ENCODE peak calls at places on chromosomes 12 and 14, in seven cellular contexts. Q is CD8-positive, alpha-beta T cell; E is esophagus squamous epithelium; H is A549; Z is GM23338; J is IMR-90; W is Panc1. S is an unnamed sample. For H3K4me1, the result is how much of the 10 kb centered on the place peaks cover.

GRCh38 chr12:5723071-5723470 is 222.0 kb downstream of the ANO2 start:
- DNase-seq in H (no peak), E (no peak), Z (no peak), Q (no peak), J (no peak), W (no peak), S (no peak)

GRCh38 chr12:4934651-4935050 is 24.9 kb downstream of the KCNA1 start:
- DNase-seq in J (peak), E (no peak), W (no peak), Q (no peak), Z (no peak), H (no peak), S (no peak)

GRCh38 chr12:133037207-133038005 is at the start of gene ZNF84:
- DNase-seq in E (peak), Z (peak), W (peak), Q (peak), H (peak), J (peak), S (peak)

GRCh38 chr12:29426516-29426915 is 45.5 kb upstream of the ERGIC2 start:
- DNase-seq in H (no peak), E (no peak), J (no peak), Z (no peak), Q (no peak), W (no peak), S (no peak)

GRCh38 chr14:104184506-104184905 is 46.1 kb downstream of the KIF26A start:
- DNase-seq in Z (no peak), W (no peak), E (no peak), Q (no peak), J (no peak), H (peak), S (peak)

GRCh38 chr12:54983536-54984102 is 943 bp downstream of the TESPA1 start:
- DNase-seq in W (no peak), H (no peak), E (no peak), Q (peak), J (no peak), Z (no peak), S (no peak)

GRCh38 chr12:105214670-105215375 is 21.2 kb downstream of the APPL2 start:
- DNase-seq in W (no peak), J (no peak), H (peak), Z (no peak), Q (no peak), E (no peak), S (peak)

GRCh38 chr12:75655233-75655879 is 143.9 kb upstream of the KRR1 start:
- DNase-seq in H (no peak), Z (no peak), J (no peak), Q (no peak), E (no peak), W (no peak), S (no peak)

GRCh38 chr14:96081767-96082400 is 42.7 kb downstream of the C14orf132 start:
- DNase-seq in Z (no peak), H (no peak), E (no peak), Q (no peak), J (no peak), W (no peak), S (no peak)

GRCh38 chr12:56713345-56713744 is 11.8 kb downstream of the NACA start:
- DNase-seq in Q (no peak), W (no peak), J (no peak), E (no peak), H (no peak), Z (no peak), S (no peak)

GRCh38 chr14:65438266-65438933 is 25.9 kb downstream of the FUT8 start:
- DNase-seq in W (no peak), E (no peak), H (no peak), Z (no peak), J (no peak), Q (no peak), S (no peak)

GRCh38 chr12:132525833-132526455 is 36.0 kb downstream of the FBRSL1 start:
- DNase-seq in J (no peak), W (no peak), Z (peak), Q (no peak), E (no peak), H (no peak), S (no peak)

GRCh38 chr14:59020382-59020781 is 168.1 kb upstream of the DAAM1 start:
- DNase-seq in Q (no peak), J (peak), H (peak), W (no peak), E (no peak), Z (peak), S (peak)

GRCh38 chr12:122123051-122123760 is 44.6 kb downstream of the MLXIP start:
- DNase-seq in J (peak), W (no peak), E (no peak), Q (peak), Z (peak), H (peak), S (peak)

GRCh38 chr14:101477648-101478047 is 83.6 kb upstream of the DIO3 start:
- DNase-seq in H (no peak), Q (no peak), W (no peak), Z (no peak), E (no peak), J (peak), S (no peak)

GRCh38 chr12:123089125-123089524 is 61.8 kb downstream of the PITPNM2 start:
- DNase-seq in H (no peak), J (no peak), E (no peak), Z (no peak), Q (no peak), W (no peak), S (no peak)

GRCh38 chr14:21014761-21015190 is 10.1 kb downstream of the NDRG2 start:
- DNase-seq in J (peak), Q (peak), H (peak), Z (peak), E (no peak), W (peak), S (peak)

GRCh38 chr12:80709811-80710726 is 2.6 kb downstream of the MYF6 start:
- DNase-seq in H (peak), E (no peak), Z (peak), W (peak), J (no peak), Q (no peak), S (no peak)

GRCh38 chr12:80707830-80708534 is 548 bp downstream of the MYF6 start:
- DNase-seq in Z (peak), J (no peak), Q (no peak), H (no peak), E (no peak), W (no peak), S (no peak)

GRCh38 chr12:80708535-80709328 is 1.3 kb downstream of the MYF6 start:
- DNase-seq in W (no peak), E (no peak), Z (peak), J (no peak), H (no peak), Q (no peak), S (no peak)

GRCh38 chr12:80704430-80704829 is 3.0 kb upstream of the MYF6 start:
- DNase-seq in W (no peak), Z (no peak), H (no peak), J (no peak), Q (no peak), E (no peak), S (no peak)

DNA sequence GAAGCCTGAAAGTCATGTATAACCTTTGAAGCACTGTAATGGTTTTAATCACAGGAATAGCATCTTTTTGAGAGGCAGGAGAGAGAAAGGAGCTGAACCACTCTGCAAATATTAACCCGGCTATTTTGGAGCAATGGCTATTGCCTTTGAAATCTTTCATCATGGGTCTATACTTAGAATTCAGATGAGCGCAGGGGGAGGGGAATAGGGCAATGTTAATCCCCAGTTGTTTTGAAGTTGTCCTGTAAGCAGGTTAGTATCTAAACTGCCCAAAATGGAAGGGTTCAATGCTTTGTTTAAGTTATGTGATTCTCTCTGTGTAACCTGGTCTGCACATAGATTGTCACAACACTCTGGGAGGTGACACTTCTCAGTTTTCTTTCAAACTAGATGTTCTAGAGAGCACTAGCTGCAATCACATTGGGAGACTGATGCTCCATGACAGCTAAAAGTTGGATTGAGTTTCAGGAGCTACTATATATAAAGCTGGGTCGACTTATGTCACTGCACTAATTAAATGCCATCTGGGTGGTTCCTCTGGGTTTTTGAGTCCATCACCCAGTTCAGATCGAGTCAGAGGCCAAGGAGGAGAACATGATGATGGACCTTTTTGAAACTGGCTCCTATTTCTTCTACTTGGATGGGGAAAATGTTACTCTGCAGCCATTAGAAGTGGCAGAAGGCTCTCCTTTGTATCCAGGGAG is at the start of gene MYF6:
- DNase-seq in Z (no peak), W (no peak), H (no peak), E (no peak), Q (no peak), J (no peak), S (no peak)
- H3K4me3 ChIP-seq in Z (peak), W (no peak), H (no peak), E (peak), Q (no peak), J (no peak), S (no peak)

GRCh38 chr14:91318911-91319310 is 74.4 kb upstream of the GPR68 start:
- DNase-seq in E (no peak), W (no peak), H (no peak), Q (no peak), Z (no peak), J (no peak), S (no peak)
- H3K4me1 ChIP-seq in E (under half), W (under half), H (under half), Q (half or more), Z (under half), J (under half), S (under half)

GRCh38 chr12:74412607-74413230 is 124.9 kb upstream of the ATXN7L3B start:
- DNase-seq in H (peak), Q (no peak), W (no peak), E (no peak), J (peak), Z (peak), S (peak)
- H3K4me3 ChIP-seq in H (no peak), Q (no peak), W (no peak), E (no peak), J (no peak), Z (no peak), S (no peak)

GRCh38 chr12:22865822-22866221 is 240.9 kb downstream of the ETNK1 start:
- DNase-seq in Q (no peak), J (no peak), Z (no peak), E (no peak), H (no peak), W (no peak), S (no peak)

GRCh38 chr12:22855456-22855855 is 230.5 kb downstream of the ETNK1 start:
- DNase-seq in Q (no peak), J (no peak), W (no peak), Z (peak), H (no peak), E (no peak), S (no peak)

GRCh38 chr12:22856120-22856699 is 231.2 kb downstream of the ETNK1 start:
- DNase-seq in H (peak), Q (no peak), E (no peak), Z (peak), W (peak), J (peak), S (no peak)

GRCh38 chr12:22858849-22859569 is 234.0 kb downstream of the ETNK1 start:
- DNase-seq in Z (no peak), H (no peak), W (no peak), Q (no peak), J (peak), E (no peak), S (no peak)

DNA sequence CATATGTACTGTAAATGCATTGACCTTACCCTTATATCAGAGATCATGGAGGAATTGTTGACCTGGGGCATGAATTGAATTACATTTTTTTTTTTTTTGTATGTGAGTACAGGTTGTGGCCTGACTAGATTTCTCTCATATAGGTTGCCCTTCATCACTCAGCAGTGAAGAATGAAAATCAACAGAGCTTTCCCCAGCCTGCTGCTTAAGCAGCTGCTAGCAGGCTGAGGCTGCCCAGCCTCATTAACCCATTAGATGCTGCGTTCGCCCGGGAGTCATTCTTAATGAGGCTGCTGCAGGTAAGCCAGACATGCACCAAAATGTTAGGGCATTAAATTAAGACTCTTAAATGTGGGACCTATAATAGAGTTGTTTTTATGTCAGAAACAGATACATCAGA is 236.0 kb downstream of the ETNK1 start:
- DNase-seq in E (no peak), Z (peak), W (no peak), H (no peak), J (no peak), Q (no peak), S (no peak)
- H3K4me1 ChIP-seq in E (under half), Z (under half), W (under half), H (under half), J (under half), Q (under half), S (under half)

GRCh38 chr14:60646202-60646886 is 2.9 kb downstream of the SIX1 start:
- DNase-seq in H (no peak), Z (peak), J (no peak), E (no peak), Q (no peak), W (no peak), S (peak)
- H3K4me3 ChIP-seq in H (no peak), Z (peak), J (peak), E (no peak), Q (no peak), W (peak), S (peak)

DNA sequence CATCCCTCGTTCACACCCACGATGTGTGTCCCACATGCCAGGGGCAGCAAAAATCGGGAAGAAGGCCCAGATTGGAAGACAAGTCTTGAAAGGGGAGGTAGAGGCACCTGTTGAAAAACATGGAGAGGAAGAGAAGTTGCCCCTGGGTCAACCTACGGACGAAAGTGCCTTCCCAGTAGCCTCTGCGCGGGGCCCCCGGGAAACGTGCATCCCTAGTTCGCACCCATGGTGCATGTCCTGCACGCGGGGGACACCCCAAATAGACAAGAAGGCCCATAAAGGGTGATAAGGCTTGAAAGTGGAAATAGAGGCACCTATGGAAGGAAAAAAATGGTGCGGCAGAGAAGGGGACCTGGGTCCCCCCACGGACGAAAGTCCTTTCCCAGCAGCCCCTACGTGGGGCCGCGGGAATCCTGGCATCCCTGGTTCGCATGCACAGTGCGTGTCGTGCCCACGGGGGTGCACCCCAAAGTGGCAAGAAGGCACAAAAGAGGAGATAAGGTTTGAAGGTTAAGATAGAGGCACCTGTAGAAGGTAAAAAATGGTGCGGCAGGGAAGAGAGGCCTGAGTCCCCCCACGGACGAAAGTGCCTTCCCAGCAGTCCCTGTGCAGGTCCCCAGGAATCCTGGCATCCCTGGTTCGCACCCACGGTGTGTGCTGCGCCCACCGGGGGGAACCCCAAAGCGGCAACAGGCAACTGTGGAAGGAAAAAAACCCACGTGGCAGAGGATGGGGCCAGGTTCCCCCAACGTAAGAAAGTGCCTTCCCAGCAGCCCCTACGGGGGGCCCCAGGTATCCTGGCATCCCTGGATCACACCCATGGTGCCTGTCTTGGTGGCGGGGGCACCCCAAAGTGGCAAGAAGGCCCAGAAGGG is 278.3 kb downstream of the ALG10 start:
- DNase-seq in E (no peak), W (no peak), H (no peak), Q (no peak), J (no peak), Z (no peak), S (no peak)
- H3K4me1 ChIP-seq in E (under half), W (under half), H (under half), Q (under half), J (under half), Z (under half), S (under half)

GRCh38 chr14:82070753-82071152 is 537.1 kb upstream of the SEL1L start:
- DNase-seq in J (no peak), E (no peak), W (no peak), H (no peak), Q (no peak), Z (no peak), S (no peak)
- H3K4me3 ChIP-seq in J (no peak), E (no peak), W (no peak), H (no peak), Q (no peak), Z (no peak), S (no peak)

DNA sequence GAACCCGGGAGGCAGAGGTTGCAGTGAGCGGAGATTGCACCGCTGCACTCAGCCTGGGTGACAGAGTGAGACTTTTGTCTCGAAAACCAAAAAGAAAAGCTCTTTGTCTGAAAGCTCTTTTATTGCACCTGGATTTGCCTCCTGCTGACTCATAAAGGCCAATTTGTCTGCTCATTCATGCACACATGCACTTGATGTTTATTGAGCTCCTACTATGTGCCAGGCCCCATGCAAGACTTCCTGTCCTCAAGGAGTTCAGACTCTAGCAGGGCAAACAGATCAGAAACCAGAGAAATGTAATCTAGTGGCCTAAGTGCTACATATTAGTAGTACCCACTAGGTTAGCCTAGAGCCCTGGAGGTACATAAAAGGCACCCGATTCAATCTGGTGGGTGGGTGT is 16.3 kb upstream of the MLEC start:
- DNase-seq in J (no peak), W (no peak), Z (no peak), E (no peak), H (no peak), Q (no peak), S (no peak)
- H3K4me1 ChIP-seq in J (under half), W (under half), Z (under half), E (under half), H (under half), Q (under half), S (under half)

DNA sequence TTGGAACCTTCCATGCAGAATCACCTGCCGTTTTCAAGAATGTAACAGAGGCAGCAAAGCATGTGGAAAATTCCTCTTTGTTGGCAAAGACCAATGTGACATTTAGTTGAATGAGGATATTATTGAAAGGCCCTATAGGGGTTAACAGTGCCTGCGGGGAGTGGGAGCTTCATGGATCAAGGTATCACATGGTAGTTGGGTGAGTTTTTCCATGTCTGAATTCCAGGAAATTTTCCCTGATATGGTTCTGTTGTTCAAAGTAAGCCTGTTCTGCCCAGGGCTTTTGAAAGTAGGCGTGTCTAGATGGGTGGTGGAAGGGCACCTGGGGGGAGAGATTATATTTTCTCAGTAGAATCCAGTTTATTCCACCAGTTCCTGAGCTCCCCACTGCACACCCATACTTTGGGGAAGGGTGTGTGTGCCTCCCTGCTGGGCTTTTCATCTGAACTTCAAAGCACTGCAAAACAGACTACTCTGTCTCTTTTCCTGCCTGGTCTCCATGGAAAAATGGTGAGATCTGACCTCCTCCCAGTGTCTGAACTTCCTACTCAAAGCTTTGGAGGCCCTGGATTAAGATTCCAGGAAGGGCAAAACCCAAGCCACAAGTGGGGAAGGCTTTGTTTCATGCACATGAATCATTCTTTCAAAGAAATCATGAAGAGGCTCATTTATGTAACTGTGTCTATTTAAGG is 223.6 kb downstream of the KTN1 start:
- DNase-seq in J (no peak), H (no peak), Q (no peak), Z (no peak), E (no peak), W (no peak), S (no peak)
- H3K4me3 ChIP-seq in J (no peak), H (no peak), Q (no peak), Z (no peak), E (no peak), W (no peak), S (no peak)

S was measured in SJCRH30.